ENCODE peak calls at places on chromosomes 5 and 9, in seven cellular contexts. One of them, this sample, is unnamed.
A peak's percentile ranks its signal among the peaks of the same experiment; 100 is the strongest.

GRCh38 chr5:72438141-72438540 is 69.1 kb downstream of the ZNF366 start:
- DNase-seq in A549: no peak
- DNase-seq in kidney: no peak
- DNase-seq in cardiac muscle cell: no peak
- DNase-seq in lung: no peak
- DNase-seq in body of pancreas: no peak
- DNase-seq in pancreas: no peak
- DNase-seq in this sample: no peak

GRCh38 chr9:8384126-8384525 is 584.5 kb upstream of the DMAC1 start:
- DNase-seq in cardiac muscle cell: no peak
- DNase-seq in pancreas: no peak
- DNase-seq in A549: no peak
- DNase-seq in body of pancreas: no peak
- DNase-seq in kidney: no peak
- DNase-seq in lung: no peak
- DNase-seq in this sample: no peak

GRCh38 chr9:121798941-121799340 is 147.5 kb downstream of the DAB2IP start:
- DNase-seq in lung: no peak
- DNase-seq in kidney: no peak
- DNase-seq in cardiac muscle cell: no peak
- DNase-seq in A549: no peak
- DNase-seq in body of pancreas: no peak
- DNase-seq in pancreas: no peak
- DNase-seq in this sample: no peak

GRCh38 chr9:95116002-95116819 is 201.3 kb downstream of the FANCC start:
- DNase-seq in lung: no peak
- DNase-seq in body of pancreas: peak; percentile 62
- DNase-seq in kidney: no peak
- DNase-seq in cardiac muscle cell: no peak
- DNase-seq in A549: no peak
- DNase-seq in pancreas: no peak
- DNase-seq in this sample: no peak

GRCh38 chr5:10702040-10702629 is 58.9 kb downstream of the DAP start:
- DNase-seq in A549: no peak
- DNase-seq in lung: peak; percentile 34
- DNase-seq in kidney: peak; percentile 88
- DNase-seq in pancreas: no peak
- DNase-seq in body of pancreas: peak; percentile 72
- DNase-seq in cardiac muscle cell: peak; percentile 85
- DNase-seq in this sample: peak; percentile 32

GRCh38 chr5:21802869-21803490 is 1050.2 kb downstream of the CDH12 start:
- DNase-seq in A549: peak; percentile 3
- DNase-seq in lung: no peak
- DNase-seq in kidney: no peak
- DNase-seq in cardiac muscle cell: peak; percentile 50
- DNase-seq in body of pancreas: no peak
- DNase-seq in pancreas: no peak
- DNase-seq in this sample: peak; percentile 44

GRCh38 chr9:75382126-75382525 is 293.8 kb downstream of the OSTF1 start:
- DNase-seq in A549: no peak
- DNase-seq in cardiac muscle cell: no peak
- DNase-seq in body of pancreas: no peak
- DNase-seq in lung: no peak
- DNase-seq in kidney: no peak
- DNase-seq in pancreas: no peak
- DNase-seq in this sample: no peak

GRCh38 chr9:76530458-76531100 is 71.6 kb downstream of the GCNT1 start:
- DNase-seq in pancreas: no peak
- DNase-seq in lung: no peak
- DNase-seq in body of pancreas: no peak
- DNase-seq in A549: no peak
- DNase-seq in kidney: no peak
- DNase-seq in cardiac muscle cell: peak; percentile 48
- DNase-seq in this sample: no peak

GRCh38 chr9:96553070-96553469 is 66.6 kb downstream of the CDC14B start:
- DNase-seq in body of pancreas: no peak
- DNase-seq in lung: no peak
- DNase-seq in pancreas: no peak
- DNase-seq in cardiac muscle cell: peak; percentile 70
- DNase-seq in A549: no peak
- DNase-seq in kidney: no peak
- DNase-seq in this sample: no peak

GRCh38 chr5:172496671-172497371 is 42.5 kb upstream of the SH3PXD2B start:
- DNase-seq in cardiac muscle cell: peak; percentile 94
- DNase-seq in A549: no peak
- DNase-seq in lung: peak; percentile 29
- DNase-seq in body of pancreas: no peak
- DNase-seq in kidney: peak; percentile 82
- DNase-seq in pancreas: no peak
- DNase-seq in this sample: peak; percentile 70

GRCh38 chr9:129464972-129465833 is 155.7 kb downstream of the C9orf50 start:
- DNase-seq in pancreas: peak; percentile 64
- DNase-seq in lung: no peak
- DNase-seq in body of pancreas: no peak
- DNase-seq in kidney: peak; percentile 91
- DNase-seq in A549: no peak
- DNase-seq in cardiac muscle cell: peak; percentile 72
- DNase-seq in this sample: peak; percentile 66

GRCh38 chr5:109692011-109692410 is 2.3 kb downstream of the MAN2A1 start:
- DNase-seq in A549: no peak
- DNase-seq in cardiac muscle cell: peak; percentile 52
- DNase-seq in kidney: no peak
- DNase-seq in body of pancreas: no peak
- DNase-seq in lung: no peak
- DNase-seq in pancreas: no peak
- DNase-seq in this sample: no peak

GRCh38 chr9:97555164-97555563 is 53.7 kb downstream of the TMOD1 start:
- DNase-seq in cardiac muscle cell: peak; percentile 91
- DNase-seq in A549: no peak
- DNase-seq in body of pancreas: no peak
- DNase-seq in lung: no peak
- DNase-seq in kidney: no peak
- DNase-seq in pancreas: no peak
- DNase-seq in this sample: no peak

GRCh38 chr9:114386361-114386885 is 1.4 kb downstream of the AKNA start:
- DNase-seq in A549: no peak
- DNase-seq in kidney: no peak
- DNase-seq in pancreas: no peak
- DNase-seq in body of pancreas: no peak
- DNase-seq in lung: no peak
- DNase-seq in cardiac muscle cell: no peak
- DNase-seq in this sample: no peak

GRCh38 chr5:144183254-144183889 is 12.7 kb downstream of the KCTD16 start:
- DNase-seq in A549: peak; percentile 21
- DNase-seq in kidney: no peak
- DNase-seq in body of pancreas: no peak
- DNase-seq in pancreas: no peak
- DNase-seq in cardiac muscle cell: peak; percentile 54
- DNase-seq in lung: no peak
- DNase-seq in this sample: peak; percentile 38

GRCh38 chr5:73825219-73825618 is 199.2 kb downstream of the ARHGEF28 start:
- DNase-seq in A549: no peak
- DNase-seq in lung: no peak
- DNase-seq in pancreas: no peak
- DNase-seq in cardiac muscle cell: no peak
- DNase-seq in body of pancreas: no peak
- DNase-seq in kidney: no peak
- DNase-seq in this sample: no peak

GRCh38 chr5:141598389-141599360 is 20.1 kb downstream of the DIAPH1 start:
- DNase-seq in A549: no peak
- DNase-seq in body of pancreas: no peak
- DNase-seq in kidney: no peak
- DNase-seq in pancreas: no peak
- DNase-seq in cardiac muscle cell: no peak
- DNase-seq in lung: no peak
- DNase-seq in this sample: no peak

GRCh38 chr5:141597814-141598213 is 21.0 kb downstream of the DIAPH1 start:
- DNase-seq in lung: no peak
- DNase-seq in body of pancreas: no peak
- DNase-seq in kidney: no peak
- DNase-seq in cardiac muscle cell: no peak
- DNase-seq in A549: no peak
- DNase-seq in pancreas: no peak
- DNase-seq in this sample: no peak

GRCh38 chr5:141597394-141597793 is 21.4 kb downstream of the DIAPH1 start:
- DNase-seq in pancreas: no peak
- DNase-seq in cardiac muscle cell: no peak
- DNase-seq in A549: no peak
- DNase-seq in kidney: no peak
- DNase-seq in lung: no peak
- DNase-seq in body of pancreas: no peak
- DNase-seq in this sample: no peak

GRCh38 chr5:141596867-141597266 is 21.9 kb downstream of the DIAPH1 start:
- DNase-seq in cardiac muscle cell: no peak
- DNase-seq in A549: no peak
- DNase-seq in pancreas: no peak
- DNase-seq in kidney: no peak
- DNase-seq in lung: no peak
- DNase-seq in body of pancreas: no peak
- DNase-seq in this sample: no peak
- H3K4me1 ChIP-seq in cardiac muscle cell: no peaks in the 10 kb centered on the region
- H3K4me1 ChIP-seq in A549: peaks cover 11% of the 10 kb centered on the region
- H3K4me1 ChIP-seq in pancreas: no peaks in the 10 kb centered on the region
- H3K4me1 ChIP-seq in kidney: peaks cover 14% of the 10 kb centered on the region
- H3K4me1 ChIP-seq in lung: peaks cover 26% of the 10 kb centered on the region
- H3K4me1 ChIP-seq in body of pancreas: peaks cover 12% of the 10 kb centered on the region
- H3K4me1 ChIP-seq in this sample: no peaks in the 10 kb centered on the region

GRCh38 chr5:157303667-157304327 is 37.9 kb downstream of the CYFIP2 start:
- DNase-seq in body of pancreas: peak; percentile 19
- DNase-seq in cardiac muscle cell: no peak
- DNase-seq in kidney: no peak
- DNase-seq in pancreas: no peak
- DNase-seq in lung: no peak
- DNase-seq in A549: no peak
- DNase-seq in this sample: no peak
- H3K27ac ChIP-seq in body of pancreas: no peak overlapping the region
- H3K27ac ChIP-seq in cardiac muscle cell: peak overlapping the region; percentile 56
- H3K27ac ChIP-seq in kidney: peak overlapping the region; percentile 14
- H3K27ac ChIP-seq in pancreas: no peak overlapping the region
- H3K27ac ChIP-seq in lung: no peak overlapping the region
- H3K27ac ChIP-seq in A549: no peak overlapping the region
- H3K27ac ChIP-seq in this sample: no peak overlapping the region

DNA sequence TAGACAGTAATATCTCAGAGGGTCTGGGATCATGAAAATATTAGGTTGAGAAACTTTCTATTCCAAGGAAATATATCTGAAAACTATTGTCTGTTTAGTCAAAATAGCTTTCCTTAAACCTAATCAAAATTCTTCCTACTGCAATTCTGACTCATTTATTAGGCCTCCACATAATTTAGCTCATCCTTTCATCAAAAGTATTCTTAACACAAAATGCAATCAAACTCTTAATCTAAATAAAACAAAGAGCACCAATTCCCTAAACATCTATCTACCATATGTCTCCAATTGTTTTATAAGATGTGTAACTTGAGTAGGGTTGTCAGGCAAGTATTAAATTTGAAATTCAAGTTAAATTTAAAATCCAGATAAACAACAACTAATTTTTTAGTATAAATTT is 142.1 kb downstream of the PLK2 start:
- DNase-seq in kidney: no peak
- DNase-seq in A549: no peak
- DNase-seq in cardiac muscle cell: no peak
- DNase-seq in lung: no peak
- DNase-seq in pancreas: no peak
- DNase-seq in body of pancreas: no peak
- DNase-seq in this sample: no peak
- H3K4me1 ChIP-seq in kidney: no peaks in the 10 kb centered on the region
- H3K4me1 ChIP-seq in A549: peaks cover 24% of the 10 kb centered on the region
- H3K4me1 ChIP-seq in cardiac muscle cell: no peaks in the 10 kb centered on the region
- H3K4me1 ChIP-seq in lung: peaks cover 2% of the 10 kb centered on the region
- H3K4me1 ChIP-seq in pancreas: no peaks in the 10 kb centered on the region
- H3K4me1 ChIP-seq in body of pancreas: no peaks in the 10 kb centered on the region
- H3K4me1 ChIP-seq in this sample: peaks cover 6% of the 10 kb centered on the region

GRCh38 chr5:136066705-136067271 is 38.0 kb downstream of the TGFBI start:
- DNase-seq in lung: no peak
- DNase-seq in pancreas: no peak
- DNase-seq in kidney: no peak
- DNase-seq in cardiac muscle cell: peak; percentile 76
- DNase-seq in body of pancreas: peak; percentile 61
- DNase-seq in A549: no peak
- DNase-seq in this sample: peak; percentile 68
- H3K27ac ChIP-seq in lung: no peak overlapping the region
- H3K27ac ChIP-seq in pancreas: no peak overlapping the region
- H3K27ac ChIP-seq in kidney: no peak overlapping the region
- H3K27ac ChIP-seq in cardiac muscle cell: no peak overlapping the region
- H3K27ac ChIP-seq in body of pancreas: no peak overlapping the region
- H3K27ac ChIP-seq in A549: peak overlapping the region; percentile 86
- H3K27ac ChIP-seq in this sample: no peak overlapping the region

GRCh38 chr9:134293576-134294227 is 32.6 kb upstream of the RXRA start:
- DNase-seq in A549: no peak
- DNase-seq in body of pancreas: no peak
- DNase-seq in kidney: peak; percentile 72
- DNase-seq in pancreas: peak; percentile 30
- DNase-seq in lung: no peak
- DNase-seq in cardiac muscle cell: peak; percentile 32
- DNase-seq in this sample: peak; percentile 46
- H3K4me1 ChIP-seq in A549: no peaks in the 10 kb centered on the region
- H3K4me1 ChIP-seq in body of pancreas: no peaks in the 10 kb centered on the region
- H3K4me1 ChIP-seq in kidney: no peaks in the 10 kb centered on the region
- H3K4me1 ChIP-seq in pancreas: no peaks in the 10 kb centered on the region
- H3K4me1 ChIP-seq in lung: no peaks in the 10 kb centered on the region
- H3K4me1 ChIP-seq in cardiac muscle cell: peaks cover 4% of the 10 kb centered on the region
- H3K4me1 ChIP-seq in this sample: no peaks in the 10 kb centered on the region